ENCODE peak calls at places on chromosomes 6 and 20, in seven cellular contexts. Y is fibroblast of lung, M is foreskin fibroblast, G is Calu3, P is ovary, I is activated B cell treated with CpG ODN at 0.5 μM for 24 hours, W is IMR-90. J is an unnamed sample.

GRCh38 chr6:116118608-116119007 is 7.3 kb downstream of the COL10A1 start:
- DNase-seq in Y (no peak), M (no peak), G (no peak), P (no peak), I (no peak), W (peak), J (no peak)

GRCh38 chr20:49006446-49006980 is 39.6 kb upstream of the CSE1L start:
- DNase-seq in Y (no peak), M (no peak), G (no peak), P (no peak), I (no peak), W (no peak), J (no peak)

GRCh38 chr6:87832025-87832825 is 130.2 kb upstream of the AKIRIN2 start:
- DNase-seq in Y (peak), M (peak), G (no peak), P (no peak), I (no peak), W (peak), J (no peak)

GRCh38 chr20:46215913-46216707 is 92.2 kb downstream of the CDH22 start:
- DNase-seq in Y (peak), M (peak), G (peak), P (no peak), I (no peak), W (peak), J (no peak)

GRCh38 chr20:14334306-14334930 is 3.0 kb downstream of the FLRT3 start:
- DNase-seq in Y (peak), M (peak), G (peak), P (peak), I (no peak), W (peak), J (no peak)

GRCh38 chr20:45373353-45374100 is 4.6 kb downstream of the TP53TG5 start:
- DNase-seq in Y (peak), M (peak), G (peak), P (peak), I (peak), W (peak), J (peak)

GRCh38 chr20:49325981-49326380 is 48.1 kb upstream of the ZNFX1 start:
- DNase-seq in Y (no peak), M (peak), G (no peak), P (no peak), I (no peak), W (peak), J (no peak)

GRCh38 chr6:144922120-144922722 is 637.1 kb downstream of the UTRN start:
- DNase-seq in Y (peak), M (peak), G (no peak), P (no peak), I (no peak), W (peak), J (no peak)

GRCh38 chr20:38324159-38324558 is 20.2 kb downstream of the BPI start:
- DNase-seq in Y (no peak), M (no peak), G (no peak), P (no peak), I (no peak), W (no peak), J (no peak)

GRCh38 chr20:38320221-38320620 is 16.3 kb downstream of the BPI start:
- DNase-seq in Y (no peak), M (no peak), G (no peak), P (no peak), I (no peak), W (no peak), J (no peak)

GRCh38 chr20:38325905-38326304 is 20.4 kb upstream of the LBP start:
- DNase-seq in Y (no peak), M (no peak), G (no peak), P (no peak), I (no peak), W (no peak), J (no peak)

GRCh38 chr20:38325167-38325566 is 21.1 kb upstream of the LBP start:
- DNase-seq in Y (no peak), M (no peak), G (no peak), P (no peak), I (no peak), W (no peak), J (no peak)

GRCh38 chr20:38321959-38322598 is 18.1 kb downstream of the BPI start:
- DNase-seq in Y (peak), M (peak), G (peak), P (peak), I (no peak), W (peak), J (no peak)
- TF ChIP-seq CTCF in Y (peak), M (peak), G (peak), P (peak), I (no peak), W (peak), J (peak)

GRCh38 chr6:169096326-169096882 is 157.2 kb downstream of the THBS2 start:
- DNase-seq in Y (no peak), M (peak), G (no peak), P (no peak), I (no peak), W (no peak), J (no peak)
- TF ChIP-seq CTCF in Y (peak), M (no peak), G (no peak), P (no peak), I (no peak), W (no peak), J (no peak)

GRCh38 chr6:55886185-55886836 is 10.9 kb upstream of the BMP5 start:
- DNase-seq in Y (peak), M (peak), G (no peak), P (no peak), I (no peak), W (peak), J (no peak)
- TF ChIP-seq CTCF in Y (peak), M (peak), G (no peak), P (no peak), I (no peak), W (peak), J (peak)

GRCh38 chr6:69914015-69914485 is 47.7 kb downstream of the COL19A1 start:
- DNase-seq in Y (peak), M (no peak), G (no peak), P (no peak), I (no peak), W (peak), J (no peak)
- TF ChIP-seq CTCF in Y (peak), M (no peak), G (no peak), P (no peak), I (no peak), W (peak), J (no peak)

DNA sequence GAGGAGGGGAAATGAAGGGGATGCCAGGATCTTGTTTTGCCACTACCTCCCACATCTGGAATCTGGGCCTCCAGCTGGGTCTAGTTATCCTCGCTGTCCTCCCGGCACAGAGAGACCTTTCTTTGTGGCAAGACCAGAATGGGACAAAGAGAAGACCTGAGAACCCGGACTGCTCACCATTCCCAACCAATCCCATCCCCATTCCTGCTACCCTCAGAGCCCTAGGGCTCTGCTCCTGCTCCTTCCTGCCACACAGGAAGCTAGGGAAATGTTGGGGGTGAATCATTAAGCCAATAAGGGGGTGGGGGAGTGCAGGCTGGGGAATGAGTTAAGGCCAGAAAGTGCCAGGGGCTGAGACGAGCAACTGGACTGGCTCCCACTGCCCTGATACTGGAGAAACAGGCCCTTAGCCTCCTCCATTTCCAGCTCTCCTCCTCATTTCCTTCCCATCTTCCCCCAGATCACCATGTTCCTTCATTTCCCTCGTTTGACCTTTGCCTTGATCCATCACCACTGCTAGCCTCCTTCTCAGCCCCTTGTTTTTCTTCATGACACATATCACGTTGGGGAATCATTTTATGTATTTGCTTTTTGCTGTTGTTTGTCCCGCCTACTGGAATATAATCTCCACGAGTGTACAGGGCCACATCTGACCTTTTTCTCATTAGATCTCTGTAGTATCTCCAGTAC is 4.6 kb upstream of the IER3 start:
- DNase-seq in Y (no peak), M (peak), G (peak), P (no peak), I (no peak), W (peak), J (no peak)
- TF ChIP-seq CTCF in Y (no peak), M (no peak), G (no peak), P (no peak), I (no peak), W (no peak), J (no peak)

GRCh38 chr20:6173481-6173880 is 50.7 kb upstream of the FERMT1 start:
- DNase-seq in Y (no peak), M (no peak), G (no peak), P (no peak), I (no peak), W (no peak), J (no peak)
- TF ChIP-seq CTCF in Y (no peak), M (no peak), G (no peak), P (no peak), I (no peak), W (no peak), J (no peak)

DNA sequence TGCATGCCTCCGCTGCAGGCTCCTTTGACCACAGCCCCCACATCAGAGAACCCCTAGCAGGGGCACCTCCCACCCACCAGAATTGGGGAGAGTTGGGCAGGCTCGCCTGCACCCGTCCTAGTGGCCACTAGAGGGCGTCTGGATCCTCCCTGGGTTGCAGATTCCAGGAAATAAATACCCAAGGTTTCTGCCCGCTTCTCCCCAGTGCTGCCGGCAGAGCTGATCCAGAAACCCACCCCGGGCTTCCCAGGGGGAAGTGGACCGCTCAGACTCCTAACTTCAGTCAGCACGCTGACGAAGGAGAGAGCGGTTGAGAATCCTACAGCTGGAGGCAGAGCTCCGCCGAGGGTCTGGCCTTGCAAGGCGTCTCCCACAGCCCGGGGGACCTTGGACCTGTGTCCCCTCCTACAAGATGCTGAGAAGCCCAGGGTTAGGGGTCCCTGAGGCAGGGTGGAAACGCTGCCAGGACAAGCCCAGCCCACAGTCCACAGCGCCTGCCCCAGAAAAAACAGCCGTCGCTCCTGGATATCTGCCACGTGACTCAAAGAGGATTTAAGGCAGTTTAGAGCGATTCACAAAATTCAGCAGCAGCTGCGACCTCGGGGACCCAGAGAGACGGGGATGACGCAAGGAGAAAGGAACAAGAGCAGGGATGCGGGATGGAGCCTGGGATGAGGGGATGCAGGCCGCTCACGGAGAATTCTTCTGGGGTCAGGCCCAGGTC is 32.6 kb upstream of the PHACTR3 start:
- DNase-seq in Y (peak), M (peak), G (peak), P (peak), I (peak), W (peak), J (no peak)
- TF ChIP-seq CTCF in Y (peak), M (peak), G (peak), P (peak), I (peak), W (peak), J (peak)

GRCh38 chr6:3455490-3456394 is 1.1 kb downstream of the SLC22A23 start:
- DNase-seq in Y (no peak), M (peak), G (peak), P (peak), I (peak), W (no peak), J (peak)
- TF ChIP-seq CTCF in Y (no peak), M (no peak), G (no peak), P (no peak), I (no peak), W (no peak), J (no peak)

GRCh38 chr6:61886608-61887259 is 399.3 kb downstream of the KHDRBS2 start:
- DNase-seq in Y (no peak), M (no peak), G (no peak), P (no peak), I (no peak), W (no peak), J (no peak)
- TF ChIP-seq CTCF in Y (no peak), M (no peak), G (no peak), P (no peak), I (no peak), W (no peak), J (no peak)

DNA sequence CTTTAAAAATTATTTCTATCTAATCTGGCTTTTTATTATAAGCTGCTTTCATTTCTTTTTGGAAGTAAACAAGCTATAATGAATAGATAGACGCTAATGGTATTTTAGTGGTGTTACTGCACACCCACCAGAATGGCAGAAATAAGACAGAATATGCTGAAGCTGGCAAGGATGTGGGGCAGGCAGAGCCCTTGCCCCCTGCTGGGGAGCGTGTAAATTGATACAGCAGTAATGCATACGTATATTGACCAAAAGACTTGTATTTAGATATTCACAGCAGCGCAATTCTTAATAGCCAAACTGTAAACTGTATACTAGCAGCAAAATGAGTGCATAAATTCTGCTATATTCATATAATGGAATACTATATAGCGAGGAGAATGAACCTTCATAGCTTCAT is 35.3 kb downstream of the TMEM181 start:
- DNase-seq in Y (peak), M (peak), G (no peak), P (no peak), I (no peak), W (no peak), J (no peak)
- TF ChIP-seq CTCF in Y (peak), M (no peak), G (no peak), P (no peak), I (no peak), W (peak), J (no peak)